ENCODE peak calls at places on chromosomes 11 and 22, in ten cellular contexts. One of them, this sample, is unnamed.

GRCh38 chr22:50712341-50713007 is 25.5 kb upstream of the ACR start:
- DNase-seq in lung: no peak
- DNase-seq in fibroblast of lung: no peak
- DNase-seq in HCT116: no peak
- DNase-seq in psoas muscle: peak
- DNase-seq in mammary epithelial cell: no peak
- DNase-seq in suprapubic skin: no peak
- DNase-seq in GM23338: no peak
- DNase-seq in left ventricle myocardium inferior: peak
- DNase-seq in pancreas: peak
- DNase-seq in this sample: no peak

GRCh38 chr11:73227571-73228211 is 9.6 kb downstream of the P2RY2 start:
- DNase-seq in lung: peak
- DNase-seq in fibroblast of lung: no peak
- DNase-seq in HCT116: peak
- DNase-seq in psoas muscle: peak
- DNase-seq in mammary epithelial cell: peak
- DNase-seq in suprapubic skin: peak
- DNase-seq in GM23338: peak
- DNase-seq in left ventricle myocardium inferior: no peak
- DNase-seq in pancreas: peak
- DNase-seq in this sample: no peak

GRCh38 chr22:35578836-35579575 is 38.1 kb downstream of the MB start:
- DNase-seq in lung: no peak
- DNase-seq in fibroblast of lung: no peak
- DNase-seq in HCT116: no peak
- DNase-seq in psoas muscle: no peak
- DNase-seq in mammary epithelial cell: no peak
- DNase-seq in suprapubic skin: no peak
- DNase-seq in GM23338: no peak
- DNase-seq in left ventricle myocardium inferior: peak
- DNase-seq in pancreas: no peak
- DNase-seq in this sample: no peak

GRCh38 chr11:2698386-2699184 is 1.2 kb downstream of the KCNQ1OT1 start:
- DNase-seq in lung: no peak
- DNase-seq in fibroblast of lung: no peak
- DNase-seq in HCT116: no peak
- DNase-seq in psoas muscle: peak
- DNase-seq in mammary epithelial cell: peak
- DNase-seq in suprapubic skin: no peak
- DNase-seq in GM23338: peak
- DNase-seq in left ventricle myocardium inferior: peak
- DNase-seq in pancreas: peak
- DNase-seq in this sample: no peak

GRCh38 chr11:33033493-33033892 is 5.9 kb upstream of the TCP11L1 start:
- DNase-seq in lung: no peak
- DNase-seq in fibroblast of lung: no peak
- DNase-seq in HCT116: no peak
- DNase-seq in psoas muscle: no peak
- DNase-seq in mammary epithelial cell: no peak
- DNase-seq in suprapubic skin: no peak
- DNase-seq in GM23338: no peak
- DNase-seq in left ventricle myocardium inferior: no peak
- DNase-seq in pancreas: no peak
- DNase-seq in this sample: no peak

GRCh38 chr11:108032800-108033199 is 24.1 kb downstream of the CUL5 start:
- DNase-seq in lung: no peak
- DNase-seq in fibroblast of lung: no peak
- DNase-seq in HCT116: no peak
- DNase-seq in psoas muscle: no peak
- DNase-seq in mammary epithelial cell: no peak
- DNase-seq in suprapubic skin: no peak
- DNase-seq in GM23338: no peak
- DNase-seq in left ventricle myocardium inferior: no peak
- DNase-seq in pancreas: no peak
- DNase-seq in this sample: no peak

GRCh38 chr11:87840786-87841185 is 334.5 kb downstream of the RAB38 start:
- DNase-seq in lung: no peak
- DNase-seq in fibroblast of lung: peak
- DNase-seq in HCT116: no peak
- DNase-seq in psoas muscle: no peak
- DNase-seq in mammary epithelial cell: peak
- DNase-seq in suprapubic skin: no peak
- DNase-seq in GM23338: no peak
- DNase-seq in left ventricle myocardium inferior: no peak
- DNase-seq in pancreas: no peak
- DNase-seq in this sample: no peak

GRCh38 chr11:93756748-93757147 is 15.3 kb downstream of the C11orf54 start:
- DNase-seq in lung: no peak
- DNase-seq in fibroblast of lung: no peak
- DNase-seq in HCT116: no peak
- DNase-seq in psoas muscle: no peak
- DNase-seq in mammary epithelial cell: no peak
- DNase-seq in suprapubic skin: no peak
- DNase-seq in GM23338: no peak
- DNase-seq in left ventricle myocardium inferior: no peak
- DNase-seq in pancreas: no peak
- DNase-seq in this sample: no peak

GRCh38 chr11:36012410-36012809 is 68.5 kb downstream of the LDLRAD3 start:
- DNase-seq in lung: no peak
- DNase-seq in fibroblast of lung: peak
- DNase-seq in HCT116: no peak
- DNase-seq in psoas muscle: no peak
- DNase-seq in mammary epithelial cell: peak
- DNase-seq in suprapubic skin: no peak
- DNase-seq in GM23338: no peak
- DNase-seq in left ventricle myocardium inferior: no peak
- DNase-seq in pancreas: no peak
- DNase-seq in this sample: peak

GRCh38 chr11:115409691-115410220 is 94.5 kb downstream of the CADM1 start:
- DNase-seq in lung: no peak
- DNase-seq in fibroblast of lung: no peak
- DNase-seq in HCT116: no peak
- DNase-seq in psoas muscle: no peak
- DNase-seq in mammary epithelial cell: no peak
- DNase-seq in suprapubic skin: no peak
- DNase-seq in GM23338: peak
- DNase-seq in left ventricle myocardium inferior: no peak
- DNase-seq in pancreas: no peak
- DNase-seq in this sample: no peak
- H3K4me3 ChIP-seq in lung: no peak
- H3K4me3 ChIP-seq in fibroblast of lung: no peak
- H3K4me3 ChIP-seq in HCT116: no peak
- H3K4me3 ChIP-seq in psoas muscle: no peak
- H3K4me3 ChIP-seq in mammary epithelial cell: no peak
- H3K4me3 ChIP-seq in suprapubic skin: no peak
- H3K4me3 ChIP-seq in GM23338: no peak
- H3K4me3 ChIP-seq in left ventricle myocardium inferior: no peak
- H3K4me3 ChIP-seq in pancreas: no peak
- H3K4me3 ChIP-seq in this sample: no peak

GRCh38 chr11:115580927-115581680 is 76.9 kb upstream of the CADM1 start:
- DNase-seq in lung: no peak
- DNase-seq in fibroblast of lung: peak
- DNase-seq in HCT116: no peak
- DNase-seq in psoas muscle: no peak
- DNase-seq in mammary epithelial cell: peak
- DNase-seq in suprapubic skin: no peak
- DNase-seq in GM23338: no peak
- DNase-seq in left ventricle myocardium inferior: peak
- DNase-seq in pancreas: no peak
- DNase-seq in this sample: no peak

GRCh38 chr11:115579181-115579825 is 75.1 kb upstream of the CADM1 start:
- DNase-seq in lung: no peak
- DNase-seq in fibroblast of lung: peak
- DNase-seq in HCT116: no peak
- DNase-seq in psoas muscle: no peak
- DNase-seq in mammary epithelial cell: peak
- DNase-seq in suprapubic skin: no peak
- DNase-seq in GM23338: no peak
- DNase-seq in left ventricle myocardium inferior: no peak
- DNase-seq in pancreas: no peak
- DNase-seq in this sample: no peak

GRCh38 chr11:115580416-115580815 is 76.2 kb upstream of the CADM1 start:
- DNase-seq in lung: no peak
- DNase-seq in fibroblast of lung: no peak
- DNase-seq in HCT116: no peak
- DNase-seq in psoas muscle: no peak
- DNase-seq in mammary epithelial cell: no peak
- DNase-seq in suprapubic skin: no peak
- DNase-seq in GM23338: no peak
- DNase-seq in left ventricle myocardium inferior: no peak
- DNase-seq in pancreas: no peak
- DNase-seq in this sample: no peak

GRCh38 chr11:115585361-115586024 is 81.3 kb upstream of the CADM1 start:
- DNase-seq in lung: no peak
- DNase-seq in fibroblast of lung: no peak
- DNase-seq in HCT116: no peak
- DNase-seq in psoas muscle: no peak
- DNase-seq in mammary epithelial cell: no peak
- DNase-seq in suprapubic skin: no peak
- DNase-seq in GM23338: no peak
- DNase-seq in left ventricle myocardium inferior: no peak
- DNase-seq in pancreas: no peak
- DNase-seq in this sample: no peak

GRCh38 chr11:115581871-115582639 is 77.8 kb upstream of the CADM1 start:
- DNase-seq in lung: no peak
- DNase-seq in fibroblast of lung: peak
- DNase-seq in HCT116: no peak
- DNase-seq in psoas muscle: no peak
- DNase-seq in mammary epithelial cell: peak
- DNase-seq in suprapubic skin: no peak
- DNase-seq in GM23338: peak
- DNase-seq in left ventricle myocardium inferior: no peak
- DNase-seq in pancreas: no peak
- DNase-seq in this sample: no peak
- TF ChIP-seq CTCF in lung: no peak
- TF ChIP-seq CTCF in fibroblast of lung: no peak
- TF ChIP-seq CTCF in HCT116: no peak
- TF ChIP-seq CTCF in psoas muscle: no peak
- TF ChIP-seq CTCF in mammary epithelial cell: peak
- TF ChIP-seq CTCF in suprapubic skin: no peak
- TF ChIP-seq CTCF in GM23338: no peak
- TF ChIP-seq CTCF in left ventricle myocardium inferior: no peak
- TF ChIP-seq CTCF in pancreas: no peak
- TF ChIP-seq CTCF in this sample: no peak

GRCh38 chr11:76268498-76268897 is 62.2 kb upstream of the WNT11 start:
- DNase-seq in lung: no peak
- DNase-seq in fibroblast of lung: no peak
- DNase-seq in HCT116: no peak
- DNase-seq in psoas muscle: no peak
- DNase-seq in mammary epithelial cell: no peak
- DNase-seq in suprapubic skin: no peak
- DNase-seq in GM23338: no peak
- DNase-seq in left ventricle myocardium inferior: no peak
- DNase-seq in pancreas: no peak
- DNase-seq in this sample: no peak

GRCh38 chr11:76266269-76266668 is 60.0 kb upstream of the WNT11 start:
- DNase-seq in lung: no peak
- DNase-seq in fibroblast of lung: peak
- DNase-seq in HCT116: peak
- DNase-seq in psoas muscle: no peak
- DNase-seq in mammary epithelial cell: peak
- DNase-seq in suprapubic skin: no peak
- DNase-seq in GM23338: no peak
- DNase-seq in left ventricle myocardium inferior: no peak
- DNase-seq in pancreas: no peak
- DNase-seq in this sample: peak

GRCh38 chr11:76267563-76267962 is 61.3 kb upstream of the WNT11 start:
- DNase-seq in lung: no peak
- DNase-seq in fibroblast of lung: no peak
- DNase-seq in HCT116: no peak
- DNase-seq in psoas muscle: no peak
- DNase-seq in mammary epithelial cell: no peak
- DNase-seq in suprapubic skin: no peak
- DNase-seq in GM23338: no peak
- DNase-seq in left ventricle myocardium inferior: no peak
- DNase-seq in pancreas: no peak
- DNase-seq in this sample: no peak

GRCh38 chr11:76265771-76266241 is 59.5 kb upstream of the WNT11 start:
- DNase-seq in lung: no peak
- DNase-seq in fibroblast of lung: peak
- DNase-seq in HCT116: no peak
- DNase-seq in psoas muscle: peak
- DNase-seq in mammary epithelial cell: no peak
- DNase-seq in suprapubic skin: no peak
- DNase-seq in GM23338: no peak
- DNase-seq in left ventricle myocardium inferior: no peak
- DNase-seq in pancreas: no peak
- DNase-seq in this sample: no peak

GRCh38 chr11:76266701-76267100 is 60.4 kb upstream of the WNT11 start:
- DNase-seq in lung: no peak
- DNase-seq in fibroblast of lung: no peak
- DNase-seq in HCT116: no peak
- DNase-seq in psoas muscle: no peak
- DNase-seq in mammary epithelial cell: no peak
- DNase-seq in suprapubic skin: no peak
- DNase-seq in GM23338: no peak
- DNase-seq in left ventricle myocardium inferior: no peak
- DNase-seq in pancreas: no peak
- DNase-seq in this sample: no peak
- H3K27ac ChIP-seq in lung: no peak
- H3K27ac ChIP-seq in fibroblast of lung: no peak
- H3K27ac ChIP-seq in HCT116: no peak
- H3K27ac ChIP-seq in psoas muscle: peak
- H3K27ac ChIP-seq in mammary epithelial cell: peak
- H3K27ac ChIP-seq in suprapubic skin: peak
- H3K27ac ChIP-seq in GM23338: no peak
- H3K27ac ChIP-seq in left ventricle myocardium inferior: peak
- H3K27ac ChIP-seq in pancreas: no peak
- H3K27ac ChIP-seq in this sample: peak

GRCh38 chr11:44498524-44498923 is 66.9 kb upstream of the CD82 start:
- DNase-seq in lung: no peak
- DNase-seq in fibroblast of lung: no peak
- DNase-seq in HCT116: no peak
- DNase-seq in psoas muscle: no peak
- DNase-seq in mammary epithelial cell: no peak
- DNase-seq in suprapubic skin: no peak
- DNase-seq in GM23338: no peak
- DNase-seq in left ventricle myocardium inferior: no peak
- DNase-seq in pancreas: no peak
- DNase-seq in this sample: no peak

GRCh38 chr11:44497995-44498394 is 67.5 kb upstream of the CD82 start:
- DNase-seq in lung: no peak
- DNase-seq in fibroblast of lung: no peak
- DNase-seq in HCT116: no peak
- DNase-seq in psoas muscle: no peak
- DNase-seq in mammary epithelial cell: no peak
- DNase-seq in suprapubic skin: no peak
- DNase-seq in GM23338: no peak
- DNase-seq in left ventricle myocardium inferior: no peak
- DNase-seq in pancreas: no peak
- DNase-seq in this sample: no peak

GRCh38 chr11:44505591-44506054 is 59.8 kb upstream of the CD82 start:
- DNase-seq in lung: no peak
- DNase-seq in fibroblast of lung: peak
- DNase-seq in HCT116: no peak
- DNase-seq in psoas muscle: no peak
- DNase-seq in mammary epithelial cell: peak
- DNase-seq in suprapubic skin: no peak
- DNase-seq in GM23338: no peak
- DNase-seq in left ventricle myocardium inferior: no peak
- DNase-seq in pancreas: no peak
- DNase-seq in this sample: peak

GRCh38 chr11:44506375-44507016 is 59.0 kb upstream of the CD82 start:
- DNase-seq in lung: no peak
- DNase-seq in fibroblast of lung: no peak
- DNase-seq in HCT116: peak
- DNase-seq in psoas muscle: no peak
- DNase-seq in mammary epithelial cell: no peak
- DNase-seq in suprapubic skin: no peak
- DNase-seq in GM23338: no peak
- DNase-seq in left ventricle myocardium inferior: no peak
- DNase-seq in pancreas: no peak
- DNase-seq in this sample: no peak

GRCh38 chr11:44502506-44502905 is 63.0 kb upstream of the CD82 start:
- DNase-seq in lung: no peak
- DNase-seq in fibroblast of lung: no peak
- DNase-seq in HCT116: no peak
- DNase-seq in psoas muscle: no peak
- DNase-seq in mammary epithelial cell: no peak
- DNase-seq in suprapubic skin: no peak
- DNase-seq in GM23338: no peak
- DNase-seq in left ventricle myocardium inferior: no peak
- DNase-seq in pancreas: no peak
- DNase-seq in this sample: no peak
- H3K4me3 ChIP-seq in lung: no peak
- H3K4me3 ChIP-seq in fibroblast of lung: no peak
- H3K4me3 ChIP-seq in HCT116: no peak
- H3K4me3 ChIP-seq in psoas muscle: no peak
- H3K4me3 ChIP-seq in mammary epithelial cell: no peak
- H3K4me3 ChIP-seq in suprapubic skin: no peak
- H3K4me3 ChIP-seq in GM23338: no peak
- H3K4me3 ChIP-seq in left ventricle myocardium inferior: no peak
- H3K4me3 ChIP-seq in pancreas: no peak
- H3K4me3 ChIP-seq in this sample: no peak